ENCODE peak calls at places on chromosomes 7 and 10, in nine cellular contexts. R, J, W, Z, L, O, S, N and T are unnamed samples.

GRCh38 chr7:2172311-2173183 is 60.2 kb downstream of the MAD1L1 start:
- DNase-seq in O (no peak), W (peak), L (no peak), S (no peak), J (no peak), N (no peak), R (peak), Z (peak), T (no peak)

GRCh38 chr7:33845991-33846509 is 59.3 kb upstream of the BMPER start:
- DNase-seq in N (no peak), L (no peak), J (no peak), W (no peak), O (no peak), R (no peak), Z (peak), S (no peak), T (no peak)

GRCh38 chr10:16965740-16966447 is 148.7 kb upstream of the RSU1 start:
- DNase-seq in L (no peak), W (peak), J (peak), Z (no peak), R (peak), S (no peak), N (peak), O (peak), T (no peak)

GRCh38 chr10:18005781-18006456 is 54.2 kb downstream of the SLC39A12 start:
- DNase-seq in N (no peak), J (no peak), O (no peak), S (no peak), W (no peak), Z (no peak), R (peak), L (no peak), T (no peak)

GRCh38 chr7:45646996-45647411 is 72.8 kb downstream of the ADCY1 start:
- DNase-seq in Z (peak), R (no peak), W (no peak), N (no peak), L (no peak), J (no peak), O (no peak), S (no peak), T (peak)

GRCh38 chr7:98997836-98998235 is 119.5 kb downstream of the TRRAP start:
- DNase-seq in N (no peak), O (no peak), J (no peak), Z (no peak), W (no peak), S (no peak), L (no peak), R (no peak), T (no peak)

GRCh38 chr10:89921422-89921821 is 220.0 kb downstream of the KIF20B start:
- DNase-seq in W (no peak), N (peak), O (no peak), S (no peak), Z (no peak), J (no peak), L (no peak), R (no peak), T (no peak)

GRCh38 chr10:73810735-73811465 is 498 bp downstream of the NDST2 start:
- DNase-seq in Z (peak), O (no peak), L (no peak), J (no peak), W (peak), N (no peak), S (peak), R (peak), T (no peak)

GRCh38 chr7:104299323-104299722 is 29.1 kb upstream of the LHFPL3 start:
- DNase-seq in S (no peak), J (no peak), Z (no peak), O (no peak), N (no peak), L (no peak), R (no peak), W (no peak), T (no peak)

GRCh38 chr7:70678621-70679251 is 453.2 kb upstream of the GALNT17 start:
- DNase-seq in Z (no peak), S (no peak), N (no peak), R (no peak), W (no peak), O (no peak), L (no peak), J (no peak), T (no peak)

GRCh38 chr7:115054478-115055122 is 132.7 kb downstream of the MDFIC start:
- DNase-seq in S (no peak), O (no peak), R (no peak), N (no peak), J (no peak), W (no peak), Z (no peak), L (no peak), T (no peak)
- TF ChIP-seq POLR2AphosphoS5 in S (no peak), O (no peak), R (no peak), N (no peak), J (no peak), W (no peak), Z (no peak), L (no peak), T (no peak)

GRCh38 chr7:127239814-127240213 is 12.9 kb downstream of the GRM8 start:
- DNase-seq in L (no peak), R (no peak), N (no peak), J (no peak), O (no peak), W (no peak), S (no peak), Z (no peak), T (no peak)
- TF ChIP-seq CTCF in L (no peak), R (no peak), N (no peak), J (no peak), O (no peak), W (no peak), S (no peak), Z (no peak), T (no peak)

GRCh38 chr7:55484241-55484640 is 88.1 kb downstream of the VOPP1 start:
- DNase-seq in L (no peak), O (no peak), Z (no peak), S (peak), W (no peak), N (no peak), R (no peak), J (no peak), T (no peak)

GRCh38 chr7:55484834-55485233 is 87.5 kb downstream of the VOPP1 start:
- DNase-seq in Z (no peak), L (no peak), S (no peak), N (no peak), R (no peak), O (no peak), J (no peak), W (no peak), T (no peak)

GRCh38 chr7:55486991-55487390 is 85.3 kb downstream of the VOPP1 start:
- DNase-seq in J (no peak), N (no peak), S (no peak), R (no peak), W (no peak), Z (no peak), O (no peak), L (no peak), T (no peak)

GRCh38 chr7:55486172-55486550 is 86.1 kb downstream of the VOPP1 start:
- DNase-seq in W (no peak), L (peak), N (no peak), J (no peak), R (no peak), S (no peak), O (no peak), Z (no peak), T (no peak)

DNA sequence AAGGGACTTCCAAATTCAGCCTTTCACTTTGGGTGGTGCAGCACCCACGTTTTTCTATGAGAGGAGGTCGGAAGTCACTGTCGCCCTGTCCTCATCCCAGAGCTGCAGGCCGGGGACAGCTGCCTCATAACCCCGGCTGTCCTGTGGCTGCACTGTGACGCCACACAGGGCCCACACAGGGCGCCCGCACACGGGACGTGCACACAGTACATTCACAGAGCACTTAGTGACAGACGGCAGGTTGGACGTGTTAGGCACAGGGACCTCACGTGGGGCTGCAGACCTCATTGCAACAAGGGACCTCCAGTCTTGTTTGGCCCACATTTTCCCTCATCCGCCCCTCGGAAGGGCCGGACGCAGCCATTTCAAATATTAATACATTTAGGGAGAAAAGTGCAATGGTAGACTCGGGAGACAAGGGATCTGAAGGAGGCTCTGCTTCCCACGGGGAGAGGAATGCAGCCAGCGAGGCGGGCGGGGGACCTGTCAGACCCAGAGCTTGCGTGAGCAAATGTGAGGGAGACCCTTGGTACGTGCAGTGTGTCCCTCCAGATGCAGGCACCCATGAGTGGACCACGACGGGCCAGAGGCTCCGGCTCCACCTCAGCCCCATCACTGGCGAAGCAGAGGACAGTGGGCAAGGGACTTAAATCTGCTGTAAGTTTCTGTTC is 86.7 kb downstream of the VOPP1 start:
- DNase-seq in S (peak), R (no peak), O (no peak), L (peak), N (no peak), Z (no peak), J (no peak), W (no peak), T (no peak)
- TF ChIP-seq POLR2A in S (no peak), R (no peak), O (no peak), L (no peak), N (no peak), Z (no peak), J (no peak), W (no peak), T (no peak)

DNA sequence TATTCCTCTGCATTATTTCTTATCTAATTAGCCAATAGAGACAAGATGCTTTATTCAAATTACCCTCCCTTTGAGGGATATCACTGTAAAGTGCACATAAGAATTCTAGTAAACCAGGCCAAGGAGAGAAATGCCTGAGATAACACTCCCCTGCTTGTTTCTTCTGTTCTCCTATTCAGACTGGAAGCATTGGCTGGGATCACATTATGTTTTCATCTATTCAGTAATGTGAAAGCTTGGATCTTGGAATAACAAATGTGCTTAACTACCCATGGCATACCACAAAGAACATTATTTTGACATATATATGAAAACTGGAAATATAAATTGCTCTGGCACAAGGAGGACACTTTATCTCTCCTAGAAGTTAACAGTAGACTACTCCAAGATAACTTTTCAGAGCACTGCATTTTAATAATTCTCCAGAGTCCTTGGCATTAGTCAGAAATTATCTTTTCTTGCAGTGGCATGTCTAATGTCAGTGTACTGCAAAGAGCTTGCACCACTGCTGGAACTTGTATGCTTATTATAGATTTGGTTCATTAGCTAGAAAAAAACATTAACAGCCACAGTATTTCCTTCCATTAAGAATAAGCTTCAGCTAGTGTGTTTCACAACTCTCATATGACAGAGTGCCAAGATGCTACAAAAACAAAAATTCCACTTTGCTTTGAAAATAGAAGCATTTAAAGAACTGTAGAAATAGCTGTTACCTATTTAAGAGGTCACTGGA is 169.3 kb upstream of the LRRN3 start:
- DNase-seq in Z (no peak), J (no peak), R (no peak), O (no peak), S (no peak), W (no peak), N (no peak), L (no peak), T (no peak)
- TF ChIP-seq POLR2AphosphoS5 in Z (no peak), J (no peak), R (no peak), O (no peak), S (no peak), W (no peak), N (no peak), L (no peak), T (no peak)

GRCh38 chr10:102502337-102503151 is at the start of gene ACTR1A:
- DNase-seq in O (peak), J (peak), R (peak), Z (peak), L (peak), S (peak), N (peak), W (peak), T (peak)

GRCh38 chr10:102505462-102506115 is 1.8 kb downstream of the SUFU start:
- DNase-seq in S (peak), Z (no peak), J (no peak), R (no peak), N (no peak), L (no peak), O (peak), W (no peak), T (no peak)

GRCh38 chr10:102503264-102504178 is at the start of gene SUFU:
- DNase-seq in J (peak), N (peak), R (peak), Z (peak), L (peak), W (peak), S (peak), O (peak), T (peak)

GRCh38 chr10:102504976-102505300 is 1.2 kb downstream of the SUFU start:
- DNase-seq in W (no peak), R (no peak), O (peak), Z (no peak), N (no peak), S (peak), J (no peak), L (no peak), T (no peak)

DNA sequence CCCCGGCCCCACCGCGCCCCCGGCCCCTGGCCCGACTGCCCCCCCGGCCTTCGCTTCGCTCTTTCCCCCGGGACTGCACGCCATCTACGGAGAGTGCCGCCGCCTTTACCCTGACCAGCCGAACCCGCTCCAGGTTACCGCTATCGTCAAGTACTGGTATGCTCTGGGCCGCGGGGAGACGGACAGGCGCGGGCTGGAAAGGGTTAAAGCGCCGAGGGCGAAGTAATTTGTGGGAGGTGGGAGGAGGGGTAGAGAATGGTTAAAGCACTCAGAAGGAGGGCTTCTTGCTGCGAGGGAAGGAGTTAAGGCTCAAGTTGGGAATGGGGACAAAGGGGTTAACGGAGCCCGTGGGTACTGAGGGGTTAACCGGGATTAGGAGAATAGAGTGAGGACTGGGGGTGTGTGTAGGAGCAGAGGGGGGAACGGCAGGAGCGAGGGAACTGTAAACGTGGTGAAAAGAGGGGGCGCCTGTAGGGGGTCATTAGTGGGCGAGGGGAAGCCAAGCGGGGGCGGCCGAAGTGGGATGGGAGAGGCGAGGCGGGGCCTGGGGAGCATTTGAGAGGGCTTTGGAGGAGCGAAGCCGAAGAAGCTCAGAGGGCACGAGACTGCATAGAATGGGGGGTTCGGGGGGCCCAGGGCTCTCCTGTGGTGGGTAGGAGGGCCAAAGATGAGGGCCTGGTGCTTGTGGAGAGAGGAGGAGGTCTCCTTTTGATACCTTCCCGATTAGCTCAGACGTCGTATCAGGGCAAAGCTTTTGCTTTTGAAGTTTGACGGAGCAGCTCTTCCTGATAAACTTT is 605 bp downstream of the SUFU start:
- DNase-seq in S (peak), L (peak), N (no peak), Z (peak), R (peak), J (peak), W (peak), O (peak), T (peak)
- TF ChIP-seq CTCF in S (no peak), L (no peak), N (no peak), Z (no peak), R (no peak), J (no peak), W (no peak), O (no peak), T (no peak)

GRCh38 chr7:139735466-139735865 is 42.3 kb downstream of the HIPK2 start:
- DNase-seq in L (no peak), Z (no peak), J (no peak), R (no peak), N (no peak), S (no peak), O (no peak), W (no peak), T (peak)

GRCh38 chr7:139734395-139734794 is 43.4 kb downstream of the HIPK2 start:
- DNase-seq in R (peak), N (no peak), Z (no peak), S (no peak), W (peak), J (no peak), L (no peak), O (no peak), T (no peak)

GRCh38 chr7:139732471-139733167 is 45.2 kb downstream of the HIPK2 start:
- DNase-seq in S (no peak), O (no peak), J (no peak), Z (no peak), L (no peak), W (no peak), N (no peak), R (no peak), T (no peak)

GRCh38 chr7:139731802-139732470 is 45.9 kb downstream of the HIPK2 start:
- DNase-seq in R (peak), W (peak), O (peak), L (peak), S (no peak), Z (peak), N (peak), J (peak), T (no peak)

GRCh38 chr7:139733751-139734150 is 44.0 kb downstream of the HIPK2 start:
- DNase-seq in L (no peak), Z (no peak), J (no peak), N (no peak), S (no peak), W (no peak), O (no peak), R (no peak), T (no peak)
- TF ChIP-seq POLR2A in L (no peak), Z (no peak), J (no peak), N (no peak), S (no peak), W (no peak), O (no peak), R (no peak), T (no peak)

GRCh38 chr7:74000489-74001149 is 27.4 kb upstream of the ELN start:
- DNase-seq in S (no peak), O (no peak), R (no peak), L (no peak), Z (no peak), N (no peak), J (no peak), W (no peak), T (no peak)
- TF ChIP-seq POLR2AphosphoS5 in S (no peak), O (no peak), R (no peak), L (no peak), Z (no peak), N (no peak), J (no peak), W (no peak), T (no peak)

GRCh38 chr7:53397911-53398310 is 362.5 kb downstream of the POM121L12 start:
- DNase-seq in L (no peak), N (no peak), Z (no peak), S (no peak), J (no peak), W (no peak), O (no peak), R (no peak), T (no peak)

DNA sequence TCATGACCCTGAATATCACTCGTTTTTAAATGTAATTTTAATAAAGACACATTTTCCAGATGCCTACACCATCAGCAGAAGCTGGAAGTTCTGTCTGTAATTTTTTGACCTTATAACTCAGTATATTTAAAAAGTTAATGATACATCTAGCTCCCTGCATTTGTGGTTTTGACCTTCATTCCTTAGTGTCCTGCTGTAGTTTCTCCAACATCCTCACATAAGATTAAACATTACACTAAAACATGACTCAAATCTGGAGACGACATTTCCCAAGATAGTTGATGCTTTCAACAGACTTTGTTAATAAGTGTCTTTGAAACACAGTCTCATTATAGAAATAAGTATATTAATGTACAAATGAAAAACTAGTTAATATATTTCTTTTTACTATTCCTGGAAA is 363.1 kb downstream of the POM121L12 start:
- DNase-seq in N (no peak), J (no peak), R (no peak), S (no peak), L (no peak), Z (no peak), W (no peak), O (no peak), T (no peak)
- TF ChIP-seq CTCF in N (no peak), J (no peak), R (no peak), S (no peak), L (no peak), Z (no peak), W (no peak), O (no peak), T (no peak)